ENCODE peak calls at places on chromosomes 3 and 15, in seven cellular contexts. One of them, this sample, is unnamed.

GRCh38 chr3:8456118-8456811 is 45.4 kb upstream of the LMCD1 start:
- DNase-seq in IMR-90: peak; percentile 42
- DNase-seq in HS-27A: no peak
- DNase-seq in astrocyte of the spinal cord: peak; percentile 33
- DNase-seq in stimulated activated CD4-positive, alpha-beta T cell treated with anti-CD3 and anti-CD28 coated beads, Interleukin-4, amount 100 ng/mL, for 1 hour: no peak
- DNase-seq in right cardiac atrium: no peak
- DNase-seq in mucosa of gallbladder: no peak
- DNase-seq in this sample: no peak

GRCh38 chr3:34676431-34676830 is 878.0 kb downstream of the PDCD6IP start:
- DNase-seq in IMR-90: no peak
- DNase-seq in HS-27A: peak; percentile 51
- DNase-seq in astrocyte of the spinal cord: peak; percentile 51
- DNase-seq in stimulated activated CD4-positive, alpha-beta T cell treated with anti-CD3 and anti-CD28 coated beads, Interleukin-4, amount 100 ng/mL, for 1 hour: no peak
- DNase-seq in right cardiac atrium: no peak
- DNase-seq in mucosa of gallbladder: no peak
- DNase-seq in this sample: no peak

GRCh38 chr3:196159952-196160804 is 51.0 kb downstream of the ZDHHC19 start:
- DNase-seq in IMR-90: peak; percentile 93
- DNase-seq in HS-27A: no peak
- DNase-seq in astrocyte of the spinal cord: peak; percentile 71
- DNase-seq in stimulated activated CD4-positive, alpha-beta T cell treated with anti-CD3 and anti-CD28 coated beads, Interleukin-4, amount 100 ng/mL, for 1 hour: peak; percentile 25
- DNase-seq in right cardiac atrium: no peak
- DNase-seq in mucosa of gallbladder: peak; percentile 35
- DNase-seq in this sample: no peak

GRCh38 chr3:102237838-102238237 is 197.0 kb upstream of the ZPLD1 start:
- DNase-seq in IMR-90: no peak
- DNase-seq in HS-27A: no peak
- DNase-seq in astrocyte of the spinal cord: no peak
- DNase-seq in stimulated activated CD4-positive, alpha-beta T cell treated with anti-CD3 and anti-CD28 coated beads, Interleukin-4, amount 100 ng/mL, for 1 hour: no peak
- DNase-seq in right cardiac atrium: no peak
- DNase-seq in mucosa of gallbladder: no peak
- DNase-seq in this sample: no peak

GRCh38 chr3:14208977-14209394 is 30.4 kb downstream of the LSM3 start:
- DNase-seq in IMR-90: peak; percentile 85
- DNase-seq in HS-27A: no peak
- DNase-seq in astrocyte of the spinal cord: peak; percentile 20
- DNase-seq in stimulated activated CD4-positive, alpha-beta T cell treated with anti-CD3 and anti-CD28 coated beads, Interleukin-4, amount 100 ng/mL, for 1 hour: no peak
- DNase-seq in right cardiac atrium: no peak
- DNase-seq in mucosa of gallbladder: no peak
- DNase-seq in this sample: no peak

GRCh38 chr3:150346956-150347863 is 60.9 kb upstream of the TSC22D2 start:
- DNase-seq in IMR-90: peak; percentile 27
- DNase-seq in HS-27A: no peak
- DNase-seq in astrocyte of the spinal cord: peak; percentile 29
- DNase-seq in stimulated activated CD4-positive, alpha-beta T cell treated with anti-CD3 and anti-CD28 coated beads, Interleukin-4, amount 100 ng/mL, for 1 hour: no peak
- DNase-seq in right cardiac atrium: no peak
- DNase-seq in mucosa of gallbladder: no peak
- DNase-seq in this sample: no peak

GRCh38 chr15:63178034-63178433 is 11.4 kb upstream of the RAB8B start:
- DNase-seq in IMR-90: no peak
- DNase-seq in HS-27A: no peak
- DNase-seq in astrocyte of the spinal cord: no peak
- DNase-seq in stimulated activated CD4-positive, alpha-beta T cell treated with anti-CD3 and anti-CD28 coated beads, Interleukin-4, amount 100 ng/mL, for 1 hour: no peak
- DNase-seq in right cardiac atrium: no peak
- DNase-seq in mucosa of gallbladder: no peak
- DNase-seq in this sample: no peak

GRCh38 chr3:170802164-170803151 is 67.5 kb downstream of the RPL22L1 start:
- DNase-seq in IMR-90: peak; percentile 99
- DNase-seq in HS-27A: peak; percentile 96
- DNase-seq in astrocyte of the spinal cord: peak; percentile 88
- DNase-seq in stimulated activated CD4-positive, alpha-beta T cell treated with anti-CD3 and anti-CD28 coated beads, Interleukin-4, amount 100 ng/mL, for 1 hour: no peak
- DNase-seq in right cardiac atrium: no peak
- DNase-seq in mucosa of gallbladder: peak; percentile 39
- DNase-seq in this sample: no peak

GRCh38 chr3:99172736-99173657 is 271.5 kb upstream of the DCBLD2 start:
- DNase-seq in IMR-90: peak; percentile 80
- DNase-seq in HS-27A: peak; percentile 70
- DNase-seq in astrocyte of the spinal cord: peak; percentile 75
- DNase-seq in stimulated activated CD4-positive, alpha-beta T cell treated with anti-CD3 and anti-CD28 coated beads, Interleukin-4, amount 100 ng/mL, for 1 hour: no peak
- DNase-seq in right cardiac atrium: peak; percentile 29
- DNase-seq in mucosa of gallbladder: peak; percentile 29
- DNase-seq in this sample: peak; percentile 1

GRCh38 chr3:147318900-147319299 is 87.4 kb downstream of the ZIC4 start:
- DNase-seq in IMR-90: no peak
- DNase-seq in HS-27A: no peak
- DNase-seq in astrocyte of the spinal cord: no peak
- DNase-seq in stimulated activated CD4-positive, alpha-beta T cell treated with anti-CD3 and anti-CD28 coated beads, Interleukin-4, amount 100 ng/mL, for 1 hour: no peak
- DNase-seq in right cardiac atrium: no peak
- DNase-seq in mucosa of gallbladder: no peak
- DNase-seq in this sample: no peak

GRCh38 chr3:59486468-59486964 is 436.7 kb upstream of the CFAP20DC start:
- DNase-seq in IMR-90: no peak
- DNase-seq in HS-27A: no peak
- DNase-seq in astrocyte of the spinal cord: no peak
- DNase-seq in stimulated activated CD4-positive, alpha-beta T cell treated with anti-CD3 and anti-CD28 coated beads, Interleukin-4, amount 100 ng/mL, for 1 hour: no peak
- DNase-seq in right cardiac atrium: no peak
- DNase-seq in mucosa of gallbladder: no peak
- DNase-seq in this sample: no peak

GRCh38 chr15:97940993-97941392 is 19.5 kb upstream of the ARRDC4 start:
- DNase-seq in IMR-90: no peak
- DNase-seq in HS-27A: no peak
- DNase-seq in astrocyte of the spinal cord: no peak
- DNase-seq in stimulated activated CD4-positive, alpha-beta T cell treated with anti-CD3 and anti-CD28 coated beads, Interleukin-4, amount 100 ng/mL, for 1 hour: no peak
- DNase-seq in right cardiac atrium: no peak
- DNase-seq in mucosa of gallbladder: no peak
- DNase-seq in this sample: no peak

GRCh38 chr15:39881790-39882189 is 38.3 kb downstream of the GPR176 start:
- DNase-seq in IMR-90: no peak
- DNase-seq in HS-27A: no peak
- DNase-seq in astrocyte of the spinal cord: no peak
- DNase-seq in stimulated activated CD4-positive, alpha-beta T cell treated with anti-CD3 and anti-CD28 coated beads, Interleukin-4, amount 100 ng/mL, for 1 hour: no peak
- DNase-seq in right cardiac atrium: no peak
- DNase-seq in mucosa of gallbladder: no peak
- DNase-seq in this sample: no peak

GRCh38 chr3:155382396-155383042 is 89.0 kb upstream of the STRIT1 start:
- DNase-seq in IMR-90: peak; percentile 42
- DNase-seq in HS-27A: peak; percentile 66
- DNase-seq in astrocyte of the spinal cord: peak; percentile 68
- DNase-seq in stimulated activated CD4-positive, alpha-beta T cell treated with anti-CD3 and anti-CD28 coated beads, Interleukin-4, amount 100 ng/mL, for 1 hour: no peak
- DNase-seq in right cardiac atrium: peak; percentile 72
- DNase-seq in mucosa of gallbladder: peak; percentile 65
- DNase-seq in this sample: no peak

GRCh38 chr15:33701304-33701696 is 267.0 kb upstream of the CHRM5 start:
- DNase-seq in IMR-90: no peak
- DNase-seq in HS-27A: no peak
- DNase-seq in astrocyte of the spinal cord: no peak
- DNase-seq in stimulated activated CD4-positive, alpha-beta T cell treated with anti-CD3 and anti-CD28 coated beads, Interleukin-4, amount 100 ng/mL, for 1 hour: no peak
- DNase-seq in right cardiac atrium: no peak
- DNase-seq in mucosa of gallbladder: no peak
- DNase-seq in this sample: no peak

GRCh38 chr3:38099518-38099917 is 37.4 kb downstream of the ACAA1 start:
- DNase-seq in IMR-90: no peak
- DNase-seq in HS-27A: no peak
- DNase-seq in astrocyte of the spinal cord: no peak
- DNase-seq in stimulated activated CD4-positive, alpha-beta T cell treated with anti-CD3 and anti-CD28 coated beads, Interleukin-4, amount 100 ng/mL, for 1 hour: no peak
- DNase-seq in right cardiac atrium: no peak
- DNase-seq in mucosa of gallbladder: no peak
- DNase-seq in this sample: no peak

GRCh38 chr15:98155356-98155755 is 194.9 kb downstream of the ARRDC4 start:
- DNase-seq in IMR-90: no peak
- DNase-seq in HS-27A: no peak
- DNase-seq in astrocyte of the spinal cord: no peak
- DNase-seq in stimulated activated CD4-positive, alpha-beta T cell treated with anti-CD3 and anti-CD28 coated beads, Interleukin-4, amount 100 ng/mL, for 1 hour: no peak
- DNase-seq in right cardiac atrium: no peak
- DNase-seq in mucosa of gallbladder: no peak
- DNase-seq in this sample: no peak

GRCh38 chr3:116394365-116394764 is 50.9 kb downstream of the LSAMP start:
- DNase-seq in IMR-90: no peak
- DNase-seq in HS-27A: no peak
- DNase-seq in astrocyte of the spinal cord: peak; percentile 47
- DNase-seq in stimulated activated CD4-positive, alpha-beta T cell treated with anti-CD3 and anti-CD28 coated beads, Interleukin-4, amount 100 ng/mL, for 1 hour: no peak
- DNase-seq in right cardiac atrium: no peak
- DNase-seq in mucosa of gallbladder: no peak
- DNase-seq in this sample: no peak

GRCh38 chr15:88878720-88879184 is 16.6 kb downstream of the HAPLN3 start:
- DNase-seq in IMR-90: peak; percentile 35
- DNase-seq in HS-27A: no peak
- DNase-seq in astrocyte of the spinal cord: peak; percentile 30
- DNase-seq in stimulated activated CD4-positive, alpha-beta T cell treated with anti-CD3 and anti-CD28 coated beads, Interleukin-4, amount 100 ng/mL, for 1 hour: peak; percentile 43
- DNase-seq in right cardiac atrium: no peak
- DNase-seq in mucosa of gallbladder: no peak
- DNase-seq in this sample: peak; percentile 16